ENCODE peak calls at places on chromosomes 12 and 14, in six cellular contexts. One of them, this sample, is unnamed.
A peak's percentile ranks its signal among the peaks of the same experiment; 100 is the strongest.

GRCh38 chr14:75905505-75905904 is 76.3 kb downstream of the TGFB3 start:
- DNase-seq in psoas muscle: peak; percentile 41
- DNase-seq in tibial nerve: peak; percentile 38
- DNase-seq in mammary epithelial cell: no peak
- DNase-seq in CD8-positive, alpha-beta T cell: no peak
- DNase-seq in thoracic aorta: no peak
- DNase-seq in this sample: no peak

GRCh38 chr14:103563089-103563620 is 395 bp downstream of the COA8 start:
- DNase-seq in tibial nerve: no peak
- DNase-seq in thoracic aorta: no peak
- DNase-seq in psoas muscle: no peak
- DNase-seq in CD8-positive, alpha-beta T cell: no peak
- DNase-seq in mammary epithelial cell: no peak
- DNase-seq in this sample: no peak

GRCh38 chr12:13179159-13180074 is 17.1 kb upstream of the EMP1 start:
- DNase-seq in psoas muscle: peak; percentile 44
- DNase-seq in mammary epithelial cell: peak; percentile 80
- DNase-seq in CD8-positive, alpha-beta T cell: peak; percentile 65
- DNase-seq in tibial nerve: no peak
- DNase-seq in thoracic aorta: no peak
- DNase-seq in this sample: no peak

GRCh38 chr12:20368653-20369163 is 371 bp downstream of the PDE3A start:
- DNase-seq in CD8-positive, alpha-beta T cell: no peak
- DNase-seq in thoracic aorta: no peak
- DNase-seq in psoas muscle: peak; percentile 33
- DNase-seq in mammary epithelial cell: peak; percentile 19
- DNase-seq in tibial nerve: no peak
- DNase-seq in this sample: peak; percentile 31

GRCh38 chr14:101790232-101790631 is 28.7 kb downstream of the PPP2R5C start:
- DNase-seq in psoas muscle: no peak
- DNase-seq in thoracic aorta: no peak
- DNase-seq in CD8-positive, alpha-beta T cell: no peak
- DNase-seq in tibial nerve: no peak
- DNase-seq in mammary epithelial cell: no peak
- DNase-seq in this sample: no peak

GRCh38 chr12:10012630-10013330 is 2.4 kb downstream of the CLEC12B start:
- DNase-seq in tibial nerve: no peak
- DNase-seq in thoracic aorta: no peak
- DNase-seq in mammary epithelial cell: no peak
- DNase-seq in psoas muscle: no peak
- DNase-seq in CD8-positive, alpha-beta T cell: no peak
- DNase-seq in this sample: no peak

GRCh38 chr14:55681088-55681487 is 101.1 kb downstream of the KTN1 start:
- DNase-seq in psoas muscle: no peak
- DNase-seq in tibial nerve: no peak
- DNase-seq in mammary epithelial cell: no peak
- DNase-seq in thoracic aorta: no peak
- DNase-seq in CD8-positive, alpha-beta T cell: no peak
- DNase-seq in this sample: no peak

GRCh38 chr14:35380794-35381193 is 23.8 kb downstream of the NFKBIA start:
- DNase-seq in psoas muscle: no peak
- DNase-seq in mammary epithelial cell: no peak
- DNase-seq in CD8-positive, alpha-beta T cell: no peak
- DNase-seq in tibial nerve: no peak
- DNase-seq in thoracic aorta: no peak
- DNase-seq in this sample: no peak

GRCh38 chr12:46702581-46703344 is 123.0 kb downstream of the SLC38A4 start:
- DNase-seq in tibial nerve: no peak
- DNase-seq in CD8-positive, alpha-beta T cell: no peak
- DNase-seq in mammary epithelial cell: peak; percentile 99
- DNase-seq in thoracic aorta: no peak
- DNase-seq in psoas muscle: no peak
- DNase-seq in this sample: no peak

GRCh38 chr14:91116913-91117588 is 3.2 kb downstream of the DGLUCY start:
- DNase-seq in tibial nerve: no peak
- DNase-seq in CD8-positive, alpha-beta T cell: no peak
- DNase-seq in mammary epithelial cell: no peak
- DNase-seq in psoas muscle: no peak
- DNase-seq in thoracic aorta: no peak
- DNase-seq in this sample: no peak

GRCh38 chr14:68146812-68147211 is 327.2 kb downstream of the RAD51B start:
- DNase-seq in thoracic aorta: no peak
- DNase-seq in mammary epithelial cell: peak; percentile 85
- DNase-seq in psoas muscle: no peak
- DNase-seq in CD8-positive, alpha-beta T cell: no peak
- DNase-seq in tibial nerve: no peak
- DNase-seq in this sample: no peak

GRCh38 chr12:51923506-51924365 is 16.4 kb downstream of the ACVRL1 start:
- DNase-seq in tibial nerve: peak; percentile 39
- DNase-seq in mammary epithelial cell: no peak
- DNase-seq in thoracic aorta: no peak
- DNase-seq in psoas muscle: peak; percentile 76
- DNase-seq in CD8-positive, alpha-beta T cell: peak; percentile 55
- DNase-seq in this sample: no peak

GRCh38 chr12:122980192-122981035 is at the start of gene ARL6IP4:
- DNase-seq in psoas muscle: peak; percentile 69
- DNase-seq in thoracic aorta: no peak
- DNase-seq in CD8-positive, alpha-beta T cell: peak; percentile 64
- DNase-seq in tibial nerve: peak; percentile 31
- DNase-seq in mammary epithelial cell: peak; percentile 68
- DNase-seq in this sample: peak; percentile 81

GRCh38 chr12:19841451-19841850 is 402.2 kb downstream of the AEBP2 start:
- DNase-seq in thoracic aorta: no peak
- DNase-seq in psoas muscle: no peak
- DNase-seq in mammary epithelial cell: no peak
- DNase-seq in CD8-positive, alpha-beta T cell: no peak
- DNase-seq in tibial nerve: no peak
- DNase-seq in this sample: no peak

GRCh38 chr12:9032202-9032964 is 43.0 kb downstream of the KLRG1 start:
- DNase-seq in tibial nerve: no peak
- DNase-seq in thoracic aorta: no peak
- DNase-seq in mammary epithelial cell: no peak
- DNase-seq in CD8-positive, alpha-beta T cell: no peak
- DNase-seq in psoas muscle: no peak
- DNase-seq in this sample: no peak

GRCh38 chr12:92059976-92060375 is 85.7 kb downstream of the BTG1 start:
- DNase-seq in tibial nerve: no peak
- DNase-seq in thoracic aorta: no peak
- DNase-seq in psoas muscle: no peak
- DNase-seq in mammary epithelial cell: peak; percentile 75
- DNase-seq in CD8-positive, alpha-beta T cell: no peak
- DNase-seq in this sample: no peak

GRCh38 chr14:73753043-73753886 is 39.1 kb upstream of the PNMA1 start:
- DNase-seq in tibial nerve: no peak
- DNase-seq in thoracic aorta: no peak
- DNase-seq in psoas muscle: no peak
- DNase-seq in mammary epithelial cell: no peak
- DNase-seq in CD8-positive, alpha-beta T cell: peak; percentile 52
- DNase-seq in this sample: no peak

GRCh38 chr14:54206477-54206876 is 190.3 kb upstream of the CDKN3 start:
- DNase-seq in tibial nerve: no peak
- DNase-seq in mammary epithelial cell: no peak
- DNase-seq in psoas muscle: no peak
- DNase-seq in CD8-positive, alpha-beta T cell: no peak
- DNase-seq in thoracic aorta: no peak
- DNase-seq in this sample: no peak

GRCh38 chr12:117526756-117527479 is 165.5 kb upstream of the NOS1 start:
- DNase-seq in thoracic aorta: no peak
- DNase-seq in CD8-positive, alpha-beta T cell: no peak
- DNase-seq in psoas muscle: no peak
- DNase-seq in mammary epithelial cell: no peak
- DNase-seq in tibial nerve: no peak
- DNase-seq in this sample: no peak

GRCh38 chr14:96999654-97000155 is 202.5 kb downstream of the VRK1 start:
- DNase-seq in mammary epithelial cell: no peak
- DNase-seq in tibial nerve: no peak
- DNase-seq in CD8-positive, alpha-beta T cell: no peak
- DNase-seq in psoas muscle: no peak
- DNase-seq in thoracic aorta: no peak
- DNase-seq in this sample: no peak

GRCh38 chr14:75298187-75298985 is 19.8 kb downstream of the FOS start:
- DNase-seq in tibial nerve: peak; percentile 58
- DNase-seq in mammary epithelial cell: no peak
- DNase-seq in psoas muscle: peak; percentile 69
- DNase-seq in CD8-positive, alpha-beta T cell: no peak
- DNase-seq in thoracic aorta: no peak
- DNase-seq in this sample: no peak

GRCh38 chr12:29961231-29961630 is 177.5 kb upstream of the TMTC1 start:
- DNase-seq in psoas muscle: no peak
- DNase-seq in CD8-positive, alpha-beta T cell: no peak
- DNase-seq in thoracic aorta: no peak
- DNase-seq in tibial nerve: no peak
- DNase-seq in mammary epithelial cell: peak; percentile 7
- DNase-seq in this sample: no peak

GRCh38 chr12:15928345-15928744 is 17.2 kb downstream of the DERA start:
- DNase-seq in thoracic aorta: no peak
- DNase-seq in psoas muscle: no peak
- DNase-seq in mammary epithelial cell: peak; percentile 77
- DNase-seq in tibial nerve: no peak
- DNase-seq in CD8-positive, alpha-beta T cell: no peak
- DNase-seq in this sample: no peak

GRCh38 chr12:18139989-18140596 is 50.1 kb upstream of the RERGL start:
- DNase-seq in psoas muscle: no peak
- DNase-seq in thoracic aorta: no peak
- DNase-seq in tibial nerve: no peak
- DNase-seq in mammary epithelial cell: peak; percentile 9
- DNase-seq in CD8-positive, alpha-beta T cell: no peak
- DNase-seq in this sample: no peak

GRCh38 chr14:26730929-26731618 is 133.2 kb upstream of the NOVA1 start:
- DNase-seq in psoas muscle: no peak
- DNase-seq in thoracic aorta: no peak
- DNase-seq in mammary epithelial cell: no peak
- DNase-seq in CD8-positive, alpha-beta T cell: no peak
- DNase-seq in tibial nerve: no peak
- DNase-seq in this sample: no peak

GRCh38 chr12:69679119-69679518 is 20.0 kb downstream of the BEST3 start:
- DNase-seq in thoracic aorta: no peak
- DNase-seq in CD8-positive, alpha-beta T cell: no peak
- DNase-seq in mammary epithelial cell: no peak
- DNase-seq in psoas muscle: no peak
- DNase-seq in tibial nerve: no peak
- DNase-seq in this sample: no peak

GRCh38 chr12:11508699-11509098 is 113.3 kb upstream of the PRB2 start:
- DNase-seq in thoracic aorta: no peak
- DNase-seq in tibial nerve: no peak
- DNase-seq in mammary epithelial cell: peak; percentile 8
- DNase-seq in CD8-positive, alpha-beta T cell: no peak
- DNase-seq in psoas muscle: no peak
- DNase-seq in this sample: no peak
- H3K27ac ChIP-seq in thoracic aorta: no peak overlapping the region
- H3K27ac ChIP-seq in tibial nerve: no peak overlapping the region
- H3K27ac ChIP-seq in mammary epithelial cell: no peak overlapping the region
- H3K27ac ChIP-seq in CD8-positive, alpha-beta T cell: no peak overlapping the region
- H3K27ac ChIP-seq in psoas muscle: no peak overlapping the region
- H3K27ac ChIP-seq in this sample: no peak overlapping the region

GRCh38 chr14:21768875-21769257 is 95.2 kb upstream of the OR4E1 start:
- DNase-seq in mammary epithelial cell: no peak
- DNase-seq in psoas muscle: no peak
- DNase-seq in CD8-positive, alpha-beta T cell: no peak
- DNase-seq in tibial nerve: no peak
- DNase-seq in thoracic aorta: no peak
- DNase-seq in this sample: no peak

GRCh38 chr14:21771671-21772070 is 98.1 kb upstream of the OR4E1 start:
- DNase-seq in mammary epithelial cell: peak; percentile 58
- DNase-seq in CD8-positive, alpha-beta T cell: no peak
- DNase-seq in tibial nerve: no peak
- DNase-seq in thoracic aorta: no peak
- DNase-seq in psoas muscle: no peak
- DNase-seq in this sample: no peak

GRCh38 chr14:21768116-21768874 is 94.7 kb upstream of the OR4E1 start:
- DNase-seq in tibial nerve: no peak
- DNase-seq in psoas muscle: no peak
- DNase-seq in CD8-positive, alpha-beta T cell: no peak
- DNase-seq in thoracic aorta: no peak
- DNase-seq in mammary epithelial cell: peak; percentile 24
- DNase-seq in this sample: no peak
- TF ChIP-seq CTCF in tibial nerve: no peak
- TF ChIP-seq CTCF in psoas muscle: no peak
- TF ChIP-seq CTCF in CD8-positive, alpha-beta T cell: peak; percentile 58
- TF ChIP-seq CTCF in thoracic aorta: no peak
- TF ChIP-seq CTCF in mammary epithelial cell: peak; percentile 56
- TF ChIP-seq CTCF in this sample: peak; percentile 41

DNA sequence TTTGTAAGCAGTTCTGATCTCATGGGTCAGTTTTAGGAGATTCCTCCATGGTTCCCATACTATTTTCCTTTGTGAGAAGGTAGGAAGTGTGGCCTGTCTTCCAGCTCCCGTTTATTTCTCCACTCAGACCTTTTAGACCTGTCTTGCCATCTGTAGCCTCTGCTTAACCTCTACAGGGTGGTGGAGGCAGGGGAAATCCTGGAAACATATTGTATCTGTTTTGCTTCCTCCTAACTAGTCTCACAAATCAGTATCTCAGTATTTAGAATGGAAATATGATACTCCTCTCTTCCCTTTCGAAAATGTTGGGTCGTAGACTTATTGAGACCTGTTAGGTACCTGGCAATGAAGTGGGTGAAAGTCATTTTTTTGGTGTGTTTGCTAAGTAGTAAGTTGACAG is 399.4 kb upstream of the RGS6 start:
- DNase-seq in thoracic aorta: no peak
- DNase-seq in psoas muscle: no peak
- DNase-seq in tibial nerve: no peak
- DNase-seq in CD8-positive, alpha-beta T cell: no peak
- DNase-seq in mammary epithelial cell: no peak
- DNase-seq in this sample: no peak
- H3K27ac ChIP-seq in thoracic aorta: peak overlapping the region; percentile 27
- H3K27ac ChIP-seq in psoas muscle: no peak overlapping the region
- H3K27ac ChIP-seq in tibial nerve: peak overlapping the region; percentile 69
- H3K27ac ChIP-seq in CD8-positive, alpha-beta T cell: no peak overlapping the region
- H3K27ac ChIP-seq in mammary epithelial cell: no peak overlapping the region
- H3K27ac ChIP-seq in this sample: no peak overlapping the region

DNA sequence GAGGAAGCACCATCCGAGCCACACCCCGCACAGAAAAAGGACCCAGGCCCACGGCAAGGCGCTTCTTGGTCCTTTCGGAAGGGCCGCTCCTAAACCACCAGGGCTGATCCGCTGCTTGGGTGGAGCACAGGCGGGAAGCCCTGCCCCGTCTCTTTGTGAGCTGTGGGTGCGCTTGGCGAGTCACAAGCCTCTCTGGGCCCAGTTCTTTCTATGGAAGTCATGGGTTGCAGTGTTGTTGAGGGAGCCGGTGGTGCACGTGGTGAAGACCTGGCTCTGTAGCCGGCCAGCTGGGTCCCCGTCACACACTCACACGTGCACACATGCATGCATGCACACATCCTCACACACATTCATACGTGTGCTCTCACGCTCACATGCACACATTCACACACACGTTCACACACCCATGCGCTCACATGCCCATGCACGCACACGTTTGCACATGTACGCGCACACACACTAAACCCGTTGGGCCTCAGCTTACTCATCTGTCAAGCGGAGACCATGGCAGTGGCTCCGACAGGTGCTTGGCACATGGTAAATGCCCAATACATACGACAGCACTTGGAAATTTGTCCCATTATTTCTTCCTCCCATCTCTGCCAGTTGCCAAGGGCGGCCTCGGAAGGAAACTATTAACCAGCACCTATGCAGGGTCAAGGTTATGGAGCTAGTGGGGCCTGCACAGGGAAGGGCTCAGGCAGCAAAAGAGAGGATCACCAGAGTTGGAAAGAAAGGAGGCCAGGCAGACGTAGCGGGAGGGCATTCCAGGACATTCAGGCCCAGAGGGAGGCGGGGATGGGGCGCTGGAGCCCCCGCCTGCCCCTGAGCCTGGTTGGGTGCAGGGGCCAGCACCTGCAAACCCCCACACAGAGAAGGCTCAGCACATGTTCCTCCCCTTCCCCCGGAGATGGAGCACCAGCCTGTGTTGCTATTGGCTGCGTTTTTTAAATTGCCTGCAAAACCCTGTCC is 96.9 kb downstream of the SETD3 start:
- DNase-seq in psoas muscle: no peak
- DNase-seq in tibial nerve: no peak
- DNase-seq in mammary epithelial cell: no peak
- DNase-seq in CD8-positive, alpha-beta T cell: no peak
- DNase-seq in thoracic aorta: no peak
- DNase-seq in this sample: no peak
- TF ChIP-seq CTCF in psoas muscle: no peak
- TF ChIP-seq CTCF in tibial nerve: no peak
- TF ChIP-seq CTCF in mammary epithelial cell: no peak
- TF ChIP-seq CTCF in CD8-positive, alpha-beta T cell: no peak
- TF ChIP-seq CTCF in thoracic aorta: no peak
- TF ChIP-seq CTCF in this sample: no peak